ENCODE peak calls at places on chromosomes 4 and X, in five cellular contexts. L, A, G, B and K are unnamed samples.

GRCh38 chr4:155973639-155974475 is 20.2 kb upstream of the CTSO start:
- DNase-seq in G (no peak), A (peak), B (no peak), L (peak), K (no peak)

GRCh38 chr4:77471821-77472495 is 133.7 kb upstream of the CXCL13 start:
- DNase-seq in B (no peak), L (no peak), G (no peak), A (no peak), K (no peak)

GRCh38 chr4:174707277-174707676 is 121.8 kb downstream of the GLRA3 start:
- DNase-seq in B (no peak), L (no peak), G (no peak), A (no peak), K (no peak)

GRCh38 chrX:138775501-138775900 is 64.0 kb upstream of the FGF13 start:
- DNase-seq in G (no peak), B (no peak), A (peak), L (peak), K (no peak)

GRCh38 chr4:1249731-1250526 is 999 bp upstream of the CTBP1 start:
- DNase-seq in L (peak), A (peak), B (peak), G (no peak), K (peak)

GRCh38 chr4:39706334-39706733 is 8.4 kb downstream of the UBE2K start:
- DNase-seq in G (no peak), L (peak), B (peak), A (peak), K (no peak)

GRCh38 chr4:108106186-108106585 is 62.5 kb downstream of the LEF1 start:
- DNase-seq in B (no peak), G (no peak), A (no peak), L (no peak), K (no peak)

GRCh38 chrX:81996166-81996565 is 794.3 kb downstream of the SH3BGRL start:
- DNase-seq in B (no peak), G (no peak), L (no peak), A (no peak), K (no peak)

GRCh38 chr4:100876546-100876945 is 358.7 kb upstream of the EMCN start:
- DNase-seq in B (no peak), A (no peak), G (no peak), L (no peak), K (no peak)

GRCh38 chrX:20412871-20413486 is 146.3 kb upstream of the RPS6KA3 start:
- DNase-seq in G (no peak), L (no peak), A (no peak), B (no peak), K (no peak)

GRCh38 chr4:53005149-53005546 is 143.0 kb downstream of the RASL11B start:
- DNase-seq in A (no peak), G (no peak), B (no peak), L (no peak), K (no peak)

GRCh38 chr4:70991596-70991995 is 1.9 kb upstream of the DCK start:
- DNase-seq in A (no peak), G (no peak), B (no peak), L (no peak), K (no peak)

GRCh38 chrX:15567886-15568616 is 32.7 kb downstream of the ACE2 start:
- DNase-seq in G (no peak), B (no peak), A (no peak), L (peak), K (no peak)

GRCh38 chrX:31663172-31663571 is 591.3 kb upstream of the FTHL17 start:
- DNase-seq in L (no peak), A (no peak), G (no peak), B (no peak), K (no peak)

GRCh38 chrX:31656013-31656412 is 584.2 kb upstream of the FTHL17 start:
- DNase-seq in B (no peak), G (no peak), A (peak), L (no peak), K (no peak)

GRCh38 chrX:31658360-31658759 is 586.5 kb upstream of the FTHL17 start:
- DNase-seq in L (peak), B (no peak), G (no peak), A (peak), K (no peak)

GRCh38 chrX:31661280-31661679 is 589.4 kb upstream of the FTHL17 start:
- DNase-seq in A (no peak), L (no peak), G (no peak), B (no peak), K (no peak)
- H2BK12ac ChIP-seq in A (no peak), L (no peak), G (no peak), B (no peak), K (no peak)

GRCh38 chrX:129954804-129955203 is 27.6 kb upstream of the BCORL1 start:
- DNase-seq in L (no peak), G (no peak), A (no peak), B (no peak), K (no peak)

GRCh38 chrX:129957241-129958099 is 25.0 kb upstream of the BCORL1 start:
- DNase-seq in B (no peak), L (peak), G (no peak), A (peak), K (peak)

GRCh38 chrX:129956765-129957164 is 25.7 kb upstream of the BCORL1 start:
- DNase-seq in L (no peak), G (no peak), B (no peak), A (no peak), K (no peak)

GRCh38 chrX:129956145-129956544 is 26.3 kb upstream of the BCORL1 start:
- DNase-seq in G (no peak), L (no peak), B (no peak), A (no peak), K (no peak)

GRCh38 chrX:129955682-129956081 is 26.8 kb upstream of the BCORL1 start:
- DNase-seq in B (no peak), A (no peak), L (no peak), G (no peak), K (no peak)
- H2BK12ac ChIP-seq in B (no peak), A (no peak), L (no peak), G (no peak), K (no peak)

GRCh38 chr4:65671402-65671801 is 1.1 kb upstream of the EPHA5 start:
- DNase-seq in B (no peak), A (no peak), G (no peak), L (no peak), K (no peak)

GRCh38 chr4:65668201-65669007 is 1.9 kb downstream of the EPHA5 start:
- DNase-seq in G (peak), B (peak), A (peak), L (no peak), K (peak)

GRCh38 chr4:65669008-65669971 is 999 bp downstream of the EPHA5 start:
- DNase-seq in G (peak), B (peak), A (peak), L (no peak), K (peak)

GRCh38 chr4:65670331-65671031 is at the start of gene EPHA5:
- DNase-seq in L (peak), A (peak), G (peak), B (peak), K (peak)

DNA sequence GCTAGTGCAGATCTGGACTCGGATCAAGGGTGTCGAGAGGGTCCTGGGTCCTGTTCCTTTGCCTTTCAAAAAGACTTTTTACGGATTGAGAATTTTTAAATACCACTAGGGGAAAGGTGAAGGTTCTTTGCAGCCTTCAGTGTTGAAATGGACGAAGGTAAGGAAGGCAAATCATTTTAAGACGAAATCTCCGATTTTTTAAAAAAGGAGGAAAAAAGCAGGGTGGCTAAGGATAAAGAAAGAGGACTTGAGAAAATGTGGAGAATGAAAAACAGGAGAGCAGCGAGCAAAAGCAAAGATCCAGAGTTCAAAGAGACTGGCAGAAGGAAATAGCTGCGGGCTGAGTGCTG is 333 bp downstream of the EPHA5 start:
- DNase-seq in A (no peak), B (no peak), G (no peak), L (no peak), K (no peak)
- H2BK12ac ChIP-seq in A (no peak), B (no peak), G (no peak), L (no peak), K (no peak)

DNA sequence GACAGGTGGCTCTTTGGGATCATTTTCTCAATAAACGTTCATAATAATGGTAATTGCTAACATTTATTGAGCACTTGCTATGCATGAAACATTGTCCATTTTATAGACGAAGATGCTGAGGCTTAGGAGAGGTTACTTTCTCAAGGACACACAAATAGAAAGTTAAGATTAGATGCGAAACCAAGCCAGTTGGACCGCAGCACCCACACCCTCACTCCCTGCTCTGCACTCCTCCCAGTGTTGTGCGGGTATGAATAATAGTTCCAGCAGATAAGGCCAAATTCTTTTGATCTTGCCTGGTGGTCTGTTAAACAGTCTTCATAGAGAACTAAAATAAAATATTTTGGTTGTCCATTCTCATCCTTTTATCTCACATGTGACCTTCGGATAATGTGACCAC is 85.0 kb upstream of the BEND4 start:
- DNase-seq in L (no peak), A (no peak), G (no peak), B (no peak), K (no peak)
- H2BK12ac ChIP-seq in L (no peak), A (no peak), G (no peak), B (no peak), K (no peak)

GRCh38 chrX:101388604-101389003 is 2.2 kb upstream of the RPL36A start:
- DNase-seq in L (no peak), B (no peak), G (no peak), A (no peak), K (no peak)

GRCh38 chrX:101383679-101384078 is 2.3 kb downstream of the BTK start:
- DNase-seq in L (no peak), A (no peak), G (no peak), B (no peak), K (no peak)

GRCh38 chrX:101385026-101385684 is 836 bp downstream of the BTK start:
- DNase-seq in G (no peak), B (no peak), A (no peak), L (no peak), K (no peak)

GRCh38 chrX:101385795-101386541 is at the start of gene BTK:
- DNase-seq in L (no peak), A (no peak), B (no peak), G (no peak), K (no peak)

DNA sequence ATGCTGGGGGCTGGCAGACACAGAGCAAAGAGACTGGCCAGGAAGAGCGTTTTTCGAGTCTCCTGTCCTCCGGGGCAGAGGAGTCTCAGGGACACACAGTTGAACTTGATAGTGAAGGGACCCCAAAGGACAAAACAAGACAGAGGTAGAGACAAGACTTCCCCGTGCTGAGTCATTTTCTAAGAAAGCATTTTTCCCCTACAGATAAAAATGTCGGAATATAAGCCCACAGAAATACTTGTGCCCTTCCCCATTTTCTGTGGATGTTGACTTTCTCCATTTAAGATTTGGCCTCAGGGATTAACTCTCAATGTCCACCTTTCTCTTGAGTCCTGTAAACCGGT is 523 bp upstream of the BTK start:
- DNase-seq in A (no peak), B (no peak), L (no peak), G (no peak), K (no peak)
- H2BK12ac ChIP-seq in A (no peak), B (no peak), L (no peak), G (no peak), K (no peak)

GRCh38 chrX:39760930-39761329 is 336.8 kb downstream of the BCOR start:
- DNase-seq in B (no peak), L (no peak), G (no peak), A (no peak), K (no peak)
- H2BK12ac ChIP-seq in B (no peak), L (peak), G (no peak), A (peak), K (no peak)

DNA sequence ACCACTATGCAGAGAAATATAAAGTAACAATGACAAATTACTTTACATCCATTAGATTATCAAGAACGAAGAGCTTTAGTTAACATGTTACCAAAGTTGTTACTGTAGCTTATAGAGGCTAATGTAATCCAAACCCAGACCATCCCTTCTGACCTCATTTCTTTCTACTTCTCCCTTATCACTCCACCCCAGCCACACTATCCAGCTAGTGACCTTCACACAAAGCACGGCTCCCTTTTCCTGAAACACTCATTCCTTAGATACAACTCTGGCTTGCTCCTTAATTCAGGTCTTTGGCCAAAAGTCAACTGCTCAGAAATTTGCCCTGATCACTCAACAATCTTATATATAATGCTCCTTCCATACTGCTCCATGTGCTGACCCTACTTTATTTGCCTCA is 67.8 kb downstream of the EIF4E start:
- DNase-seq in G (no peak), L (no peak), B (no peak), A (no peak), K (no peak)
- H2BK12ac ChIP-seq in G (no peak), L (no peak), B (no peak), A (no peak), K (no peak)